ENCODE peak calls at places on chromosomes 3 and 15, in five cellular contexts. Q is GM12878, K is WTC11, M is K562, O is GM23338. U is an unnamed sample.

GRCh38 chr3:44865272-44866005 is 3.7 kb downstream of the TMEM42 start:
- DNase-seq in Q (no peak), K (no peak), M (no peak), O (no peak), U (no peak)

GRCh38 chr15:60844010-60844409 is 365.1 kb upstream of the ICE2 start:
- DNase-seq in Q (no peak), K (no peak), M (no peak), O (no peak), U (peak; percentile 9)

GRCh38 chr3:115623414-115623868 is at the start of gene GAP43:
- DNase-seq in Q (no peak), K (peak; percentile 73), M (no peak), O (peak; percentile 85), U (peak; percentile 3)

GRCh38 chr3:144942501-144943197 is 971.0 kb downstream of the DIPK2A start:
- DNase-seq in Q (no peak), K (no peak), M (no peak), O (no peak), U (no peak)

GRCh38 chr15:65056868-65057548 is 10.8 kb downstream of the RASL12 start:
- DNase-seq in Q (no peak), K (no peak), M (no peak), O (no peak), U (peak; percentile 96)

GRCh38 chr3:151156618-151157216 is 46.3 kb downstream of the GPR171 start:
- DNase-seq in Q (no peak), K (peak; percentile 25), M (peak; percentile 63), O (peak; percentile 92), U (peak; percentile 67)

GRCh38 chr15:82159922-82160321 is 102.6 kb downstream of the EFL1 start:
- DNase-seq in Q (no peak), K (no peak), M (no peak), O (peak; percentile 25), U (no peak)

GRCh38 chr3:62201438-62202035 is 171.8 kb downstream of the FEZF2 start:
- DNase-seq in Q (no peak), K (no peak), M (peak; percentile 33), O (peak; percentile 76), U (peak; percentile 15)

GRCh38 chr3:53599780-53600179 is 105.4 kb downstream of the CACNA1D start:
- DNase-seq in Q (no peak), K (no peak), M (no peak), O (no peak), U (no peak)

GRCh38 chr15:72991026-72991425 is 61.2 kb upstream of the NEO1 start:
- DNase-seq in Q (no peak), K (no peak), M (no peak), O (no peak), U (no peak)

GRCh38 chr3:64343692-64344440 is 118.6 kb upstream of the PRICKLE2 start:
- DNase-seq in Q (no peak), K (no peak), M (no peak), O (no peak), U (no peak)

GRCh38 chr3:124951511-124952390 is 17.2 kb upstream of the MUC13 start:
- DNase-seq in Q (no peak), K (no peak), M (no peak), O (no peak), U (no peak)

GRCh38 chr15:35560895-35561294 is 14.9 kb upstream of the DPH6 start:
- DNase-seq in Q (no peak), K (no peak), M (no peak), O (no peak), U (no peak)

DNA sequence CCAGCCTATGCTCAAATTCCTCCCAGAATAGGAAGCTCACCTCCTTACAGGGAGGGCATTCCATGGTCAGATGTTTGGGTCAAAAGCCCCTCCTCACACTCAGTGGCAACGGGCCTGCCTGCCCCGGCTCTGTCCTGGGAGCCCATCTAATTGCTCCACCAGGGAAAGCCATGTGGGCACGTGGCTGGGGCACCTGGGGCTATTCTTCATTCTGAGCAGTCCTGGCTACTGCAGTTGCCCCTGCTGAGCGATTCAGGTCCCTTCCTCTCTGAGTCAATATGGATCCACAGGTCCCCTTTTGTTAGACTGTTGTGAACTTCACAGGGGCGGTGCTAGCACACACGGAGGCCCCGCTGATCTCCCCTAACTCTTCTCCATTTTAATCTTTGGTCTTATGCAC is 39.4 kb downstream of the TPRA1 start:
- DNase-seq in Q (no peak), K (no peak), M (no peak), O (no peak), U (no peak)
- TF ChIP-seq CREB1 in Q (no peak), K (no peak), M (no peak), O (no peak), U (no peak)

GRCh38 chr3:104510091-104510860 is 856.4 kb upstream of the ALCAM start:
- DNase-seq in Q (no peak), K (no peak), M (no peak), O (no peak), U (no peak)
- TF ChIP-seq CTCF in Q (no peak), K (no peak), M (no peak), O (no peak), U (no peak)

DNA sequence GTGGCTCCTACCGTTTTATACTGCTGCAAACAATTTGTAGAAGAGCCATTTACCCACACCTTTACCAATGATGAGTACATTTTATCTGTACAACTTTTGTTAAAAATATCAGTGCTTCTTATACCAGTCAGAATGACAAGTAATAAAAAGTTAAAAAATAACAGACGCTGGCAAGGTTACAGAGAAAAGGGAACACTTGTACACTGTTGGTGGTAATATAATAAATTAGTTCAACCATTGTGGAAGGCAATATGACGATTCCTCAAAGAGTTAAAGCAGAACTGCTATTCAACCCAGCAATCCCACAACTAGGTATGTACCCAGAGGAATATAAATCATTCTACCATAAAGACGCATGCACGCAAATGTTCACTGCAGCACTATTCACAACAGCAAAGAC is 51.9 kb downstream of the ARRDC4 start:
- DNase-seq in Q (no peak), K (no peak), M (no peak), O (no peak), U (no peak)
- TF ChIP-seq CREB1 in Q (no peak), K (no peak), M (no peak), O (no peak), U (no peak)

GRCh38 chr3:157531301-157531660 is 28.1 kb upstream of the VEPH1 start:
- DNase-seq in Q (no peak), K (no peak), M (no peak), O (no peak), U (no peak)

GRCh38 chr3:157530637-157531300 is 27.6 kb upstream of the VEPH1 start:
- DNase-seq in Q (no peak), K (no peak), M (no peak), O (no peak), U (no peak)

GRCh38 chr3:157531771-157532170 is 28.6 kb upstream of the VEPH1 start:
- DNase-seq in Q (no peak), K (no peak), M (no peak), O (no peak), U (no peak)

GRCh38 chr3:157533298-157533870 is 30.2 kb upstream of the VEPH1 start:
- DNase-seq in Q (no peak), K (no peak), M (peak; percentile 54), O (no peak), U (no peak)

DNA sequence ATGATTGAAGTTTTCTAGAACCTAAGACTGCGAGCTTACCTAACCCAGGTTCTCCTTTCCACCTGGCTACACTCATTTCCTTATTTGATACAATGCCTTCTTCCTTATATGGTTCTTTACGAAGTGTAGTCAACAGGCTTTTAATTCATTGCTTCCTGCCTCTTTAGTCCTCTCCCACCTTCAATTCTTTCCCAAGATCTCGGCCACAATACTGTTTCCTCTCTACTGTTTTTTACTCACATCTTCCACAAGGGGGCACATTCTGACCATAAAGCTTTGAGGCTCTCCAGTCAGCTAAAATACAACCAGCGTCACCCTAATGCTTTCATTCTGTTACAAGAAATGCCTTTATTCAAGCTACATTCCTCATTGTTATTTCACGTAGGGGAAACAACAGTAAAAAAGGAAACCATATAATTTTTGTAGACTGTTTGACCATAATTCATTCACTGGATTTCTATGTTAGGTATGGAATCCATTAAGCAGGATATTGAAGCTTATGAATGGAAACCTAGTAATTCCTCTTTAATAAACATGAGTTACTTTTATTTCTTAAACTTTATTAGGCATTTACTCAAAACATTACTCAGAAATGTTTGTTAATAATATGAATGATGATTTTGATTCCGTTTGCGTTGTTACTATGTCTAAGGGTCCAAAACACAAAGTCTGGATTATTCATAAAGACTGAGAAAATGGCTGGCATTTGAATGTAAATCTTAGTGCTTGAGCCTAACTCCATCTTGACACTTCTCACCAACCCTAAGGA is 29.5 kb upstream of the VEPH1 start:
- DNase-seq in Q (peak; percentile 9), K (no peak), M (peak; percentile 85), O (peak; percentile 95), U (peak; percentile 58)
- TF ChIP-seq CTCF in Q (peak; percentile 66), K (peak; percentile 56), M (peak; percentile 72), O (peak; percentile 88), U (peak; percentile 67)

DNA sequence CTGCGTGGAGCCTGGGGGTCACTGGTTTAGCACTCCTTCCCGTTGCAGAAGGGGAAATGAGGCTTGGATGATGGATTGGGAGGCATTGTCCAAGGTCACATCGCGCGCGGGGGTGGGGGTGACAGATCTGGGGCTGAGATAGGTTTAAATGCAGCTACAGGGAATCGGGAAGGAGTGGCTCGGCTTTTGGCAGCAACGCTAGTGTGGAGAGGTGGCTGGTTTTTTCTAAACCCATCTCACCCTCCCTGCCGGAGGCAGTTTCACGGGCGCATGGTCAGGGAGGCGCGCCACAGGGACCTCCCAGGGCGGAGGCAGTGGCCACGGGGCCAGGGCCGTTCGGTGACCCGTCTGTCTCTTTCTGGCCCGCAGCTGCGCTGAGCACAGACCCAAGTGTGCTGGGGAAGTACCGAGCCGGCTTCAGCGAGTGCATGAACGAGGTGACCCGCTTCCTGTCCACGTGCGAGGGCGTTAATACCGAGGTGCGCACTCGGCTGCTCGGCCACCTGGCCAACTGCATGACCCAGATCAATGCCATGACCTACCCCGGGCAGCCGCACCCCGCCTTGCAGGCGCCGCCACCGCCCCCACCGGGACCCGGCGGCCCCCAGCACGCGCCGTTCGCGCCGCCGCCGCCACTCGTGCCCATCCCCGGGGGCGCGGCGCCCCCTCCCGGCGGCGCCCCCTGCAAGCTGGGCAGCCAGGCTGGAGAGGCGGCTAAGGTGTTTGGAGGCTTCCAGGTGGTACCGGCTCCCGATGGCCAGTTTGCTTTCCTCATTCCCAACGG is 1.6 kb downstream of the HES1 start:
- DNase-seq in Q (no peak), K (peak; percentile 60), M (peak; percentile 76), O (peak; percentile 66), U (peak; percentile 29)
- TF ChIP-seq CREB1 in Q (no peak), K (peak; percentile 14), M (peak; percentile 51), O (no peak), U (no peak)

GRCh38 chr15:41695750-41696436 is 35.7 kb downstream of the MGA start:
- DNase-seq in Q (peak; percentile 39), K (no peak), M (peak; percentile 55), O (peak; percentile 45), U (peak; percentile 18)
- TF ChIP-seq CTCF in Q (peak; percentile 39), K (no peak), M (peak; percentile 65), O (peak; percentile 59), U (peak; percentile 50)

U was measured in HepG2.